ENCODE peak calls at places on chromosomes 1 and 21, in five cellular contexts. One of them, this sample, is unnamed.

GRCh38 chr1:23506376-23507107 is 22.6 kb upstream of the ASAP3 start:
- DNase-seq in MV-4-11: no peak
- DNase-seq in left colon: no peak
- DNase-seq in stimulated activated CD4-positive, alpha-beta T cell treated with anti-CD3 and anti-CD28 coated beads, Interleukin-15, amount 100 ng/mL, for 24 hours: no peak
- DNase-seq in activated T-helper 1 cell treated with Interleukin-2 at 50 U/mL for 16 hours: no peak
- DNase-seq in this sample: no peak

GRCh38 chr1:100950776-100951175 is 54.9 kb downstream of the SLC30A7 start:
- DNase-seq in MV-4-11: no peak
- DNase-seq in left colon: no peak
- DNase-seq in stimulated activated CD4-positive, alpha-beta T cell treated with anti-CD3 and anti-CD28 coated beads, Interleukin-15, amount 100 ng/mL, for 24 hours: no peak
- DNase-seq in activated T-helper 1 cell treated with Interleukin-2 at 50 U/mL for 16 hours: no peak
- DNase-seq in this sample: no peak

GRCh38 chr1:223486366-223486765 is 93.2 kb downstream of the CCDC185 start:
- DNase-seq in MV-4-11: no peak
- DNase-seq in left colon: no peak
- DNase-seq in stimulated activated CD4-positive, alpha-beta T cell treated with anti-CD3 and anti-CD28 coated beads, Interleukin-15, amount 100 ng/mL, for 24 hours: no peak
- DNase-seq in activated T-helper 1 cell treated with Interleukin-2 at 50 U/mL for 16 hours: no peak
- DNase-seq in this sample: no peak

GRCh38 chr1:202694354-202694753 is 15.9 kb downstream of the SYT2 start:
- DNase-seq in MV-4-11: no peak
- DNase-seq in left colon: no peak
- DNase-seq in stimulated activated CD4-positive, alpha-beta T cell treated with anti-CD3 and anti-CD28 coated beads, Interleukin-15, amount 100 ng/mL, for 24 hours: no peak
- DNase-seq in activated T-helper 1 cell treated with Interleukin-2 at 50 U/mL for 16 hours: no peak
- DNase-seq in this sample: no peak

GRCh38 chr1:107530543-107530942 is 389.7 kb downstream of the NTNG1 start:
- DNase-seq in MV-4-11: no peak
- DNase-seq in left colon: no peak
- DNase-seq in stimulated activated CD4-positive, alpha-beta T cell treated with anti-CD3 and anti-CD28 coated beads, Interleukin-15, amount 100 ng/mL, for 24 hours: no peak
- DNase-seq in activated T-helper 1 cell treated with Interleukin-2 at 50 U/mL for 16 hours: no peak
- DNase-seq in this sample: no peak

GRCh38 chr1:93690921-93691789 is 9.5 kb upstream of the BCAR3 start:
- DNase-seq in MV-4-11: no peak
- DNase-seq in left colon: no peak
- DNase-seq in stimulated activated CD4-positive, alpha-beta T cell treated with anti-CD3 and anti-CD28 coated beads, Interleukin-15, amount 100 ng/mL, for 24 hours: no peak
- DNase-seq in activated T-helper 1 cell treated with Interleukin-2 at 50 U/mL for 16 hours: no peak
- DNase-seq in this sample: no peak

GRCh38 chr1:223258751-223259177 is 105.2 kb downstream of the SUSD4 start:
- DNase-seq in MV-4-11: no peak
- DNase-seq in left colon: no peak
- DNase-seq in stimulated activated CD4-positive, alpha-beta T cell treated with anti-CD3 and anti-CD28 coated beads, Interleukin-15, amount 100 ng/mL, for 24 hours: no peak
- DNase-seq in activated T-helper 1 cell treated with Interleukin-2 at 50 U/mL for 16 hours: no peak
- DNase-seq in this sample: no peak

GRCh38 chr1:239814306-239814881 is 277.3 kb upstream of the FMN2 start:
- DNase-seq in MV-4-11: peak; percentile 22
- DNase-seq in left colon: no peak
- DNase-seq in stimulated activated CD4-positive, alpha-beta T cell treated with anti-CD3 and anti-CD28 coated beads, Interleukin-15, amount 100 ng/mL, for 24 hours: peak; percentile 49
- DNase-seq in activated T-helper 1 cell treated with Interleukin-2 at 50 U/mL for 16 hours: no peak
- DNase-seq in this sample: no peak

GRCh38 chr1:27488523-27489138 is 1.3 kb downstream of the WASF2 start:
- DNase-seq in MV-4-11: peak; percentile 48
- DNase-seq in left colon: no peak
- DNase-seq in stimulated activated CD4-positive, alpha-beta T cell treated with anti-CD3 and anti-CD28 coated beads, Interleukin-15, amount 100 ng/mL, for 24 hours: no peak
- DNase-seq in activated T-helper 1 cell treated with Interleukin-2 at 50 U/mL for 16 hours: no peak
- DNase-seq in this sample: no peak

GRCh38 chr1:203985044-203985443 is 87.9 kb upstream of the SOX13 start:
- DNase-seq in MV-4-11: no peak
- DNase-seq in left colon: no peak
- DNase-seq in stimulated activated CD4-positive, alpha-beta T cell treated with anti-CD3 and anti-CD28 coated beads, Interleukin-15, amount 100 ng/mL, for 24 hours: no peak
- DNase-seq in activated T-helper 1 cell treated with Interleukin-2 at 50 U/mL for 16 hours: no peak
- DNase-seq in this sample: no peak

GRCh38 chr1:93219443-93219842 is 38.9 kb downstream of the CCDC18 start:
- DNase-seq in MV-4-11: no peak
- DNase-seq in left colon: no peak
- DNase-seq in stimulated activated CD4-positive, alpha-beta T cell treated with anti-CD3 and anti-CD28 coated beads, Interleukin-15, amount 100 ng/mL, for 24 hours: peak; percentile 32
- DNase-seq in activated T-helper 1 cell treated with Interleukin-2 at 50 U/mL for 16 hours: no peak
- DNase-seq in this sample: no peak

GRCh38 chr1:156119503-156120209 is 5.1 kb downstream of the LMNA start:
- DNase-seq in MV-4-11: peak; percentile 94
- DNase-seq in left colon: peak; percentile 75
- DNase-seq in stimulated activated CD4-positive, alpha-beta T cell treated with anti-CD3 and anti-CD28 coated beads, Interleukin-15, amount 100 ng/mL, for 24 hours: no peak
- DNase-seq in activated T-helper 1 cell treated with Interleukin-2 at 50 U/mL for 16 hours: no peak
- DNase-seq in this sample: peak; percentile 40

GRCh38 chr1:153958111-153958960 is at the start of gene CRTC2:
- DNase-seq in MV-4-11: peak; percentile 99
- DNase-seq in left colon: peak; percentile 99
- DNase-seq in stimulated activated CD4-positive, alpha-beta T cell treated with anti-CD3 and anti-CD28 coated beads, Interleukin-15, amount 100 ng/mL, for 24 hours: peak; percentile 99
- DNase-seq in activated T-helper 1 cell treated with Interleukin-2 at 50 U/mL for 16 hours: peak; percentile 93
- DNase-seq in this sample: peak; percentile 93

GRCh38 chr21:46092811-46093667 is 4.9 kb upstream of the COL6A2 start:
- DNase-seq in MV-4-11: no peak
- DNase-seq in left colon: no peak
- DNase-seq in stimulated activated CD4-positive, alpha-beta T cell treated with anti-CD3 and anti-CD28 coated beads, Interleukin-15, amount 100 ng/mL, for 24 hours: no peak
- DNase-seq in activated T-helper 1 cell treated with Interleukin-2 at 50 U/mL for 16 hours: no peak
- DNase-seq in this sample: no peak

GRCh38 chr1:147723691-147724323 is 36.6 kb downstream of the GJA5 start:
- DNase-seq in MV-4-11: no peak
- DNase-seq in left colon: no peak
- DNase-seq in stimulated activated CD4-positive, alpha-beta T cell treated with anti-CD3 and anti-CD28 coated beads, Interleukin-15, amount 100 ng/mL, for 24 hours: peak; percentile 24
- DNase-seq in activated T-helper 1 cell treated with Interleukin-2 at 50 U/mL for 16 hours: no peak
- DNase-seq in this sample: no peak

GRCh38 chr1:186236921-186237320 is 138.1 kb downstream of the TPR start:
- DNase-seq in MV-4-11: no peak
- DNase-seq in left colon: no peak
- DNase-seq in stimulated activated CD4-positive, alpha-beta T cell treated with anti-CD3 and anti-CD28 coated beads, Interleukin-15, amount 100 ng/mL, for 24 hours: no peak
- DNase-seq in activated T-helper 1 cell treated with Interleukin-2 at 50 U/mL for 16 hours: no peak
- DNase-seq in this sample: no peak

GRCh38 chr1:22296701-22297591 is 154.0 kb upstream of the WNT4 start:
- DNase-seq in MV-4-11: no peak
- DNase-seq in left colon: no peak
- DNase-seq in stimulated activated CD4-positive, alpha-beta T cell treated with anti-CD3 and anti-CD28 coated beads, Interleukin-15, amount 100 ng/mL, for 24 hours: no peak
- DNase-seq in activated T-helper 1 cell treated with Interleukin-2 at 50 U/mL for 16 hours: no peak
- DNase-seq in this sample: no peak

GRCh38 chr21:34700605-34701004 is 31.8 kb downstream of the CLIC6 start:
- DNase-seq in MV-4-11: no peak
- DNase-seq in left colon: no peak
- DNase-seq in stimulated activated CD4-positive, alpha-beta T cell treated with anti-CD3 and anti-CD28 coated beads, Interleukin-15, amount 100 ng/mL, for 24 hours: no peak
- DNase-seq in activated T-helper 1 cell treated with Interleukin-2 at 50 U/mL for 16 hours: no peak
- DNase-seq in this sample: no peak

GRCh38 chr1:215704089-215704860 is 137.2 kb downstream of the KCTD3 start:
- DNase-seq in MV-4-11: peak; percentile 84
- DNase-seq in left colon: no peak
- DNase-seq in stimulated activated CD4-positive, alpha-beta T cell treated with anti-CD3 and anti-CD28 coated beads, Interleukin-15, amount 100 ng/mL, for 24 hours: no peak
- DNase-seq in activated T-helper 1 cell treated with Interleukin-2 at 50 U/mL for 16 hours: no peak
- DNase-seq in this sample: no peak

GRCh38 chr1:236072001-236072400 is 7.1 kb upstream of the NID1 start:
- DNase-seq in MV-4-11: peak; percentile 61
- DNase-seq in left colon: no peak
- DNase-seq in stimulated activated CD4-positive, alpha-beta T cell treated with anti-CD3 and anti-CD28 coated beads, Interleukin-15, amount 100 ng/mL, for 24 hours: no peak
- DNase-seq in activated T-helper 1 cell treated with Interleukin-2 at 50 U/mL for 16 hours: no peak
- DNase-seq in this sample: no peak

GRCh38 chr1:162922196-162922595 is 61.2 kb upstream of the CCDC190 start:
- DNase-seq in MV-4-11: peak; percentile 64
- DNase-seq in left colon: no peak
- DNase-seq in stimulated activated CD4-positive, alpha-beta T cell treated with anti-CD3 and anti-CD28 coated beads, Interleukin-15, amount 100 ng/mL, for 24 hours: no peak
- DNase-seq in activated T-helper 1 cell treated with Interleukin-2 at 50 U/mL for 16 hours: no peak
- DNase-seq in this sample: no peak

GRCh38 chr1:30760596-30761311 is 3.2 kb upstream of the LAPTM5 start:
- DNase-seq in MV-4-11: peak; percentile 69
- DNase-seq in left colon: no peak
- DNase-seq in stimulated activated CD4-positive, alpha-beta T cell treated with anti-CD3 and anti-CD28 coated beads, Interleukin-15, amount 100 ng/mL, for 24 hours: no peak
- DNase-seq in activated T-helper 1 cell treated with Interleukin-2 at 50 U/mL for 16 hours: no peak
- DNase-seq in this sample: no peak

GRCh38 chr1:11880911-11881748 is 22.4 kb upstream of the NPPB start:
- DNase-seq in MV-4-11: no peak
- DNase-seq in left colon: no peak
- DNase-seq in stimulated activated CD4-positive, alpha-beta T cell treated with anti-CD3 and anti-CD28 coated beads, Interleukin-15, amount 100 ng/mL, for 24 hours: no peak
- DNase-seq in activated T-helper 1 cell treated with Interleukin-2 at 50 U/mL for 16 hours: no peak
- DNase-seq in this sample: no peak